ENCODE peak calls at places on chromosomes 5 and 9, in seven cellular contexts. S, N, I, E, Z, W and O are unnamed samples.

GRCh38 chr5:57032151-57032551 is 80.2 kb upstream of the MIER3 start:
- DNase-seq in I (no peak), W (no peak), Z (no peak), N (no peak), E (no peak), S (peak; percentile 25), O (no peak)

GRCh38 chr5:1245901-1246576 is 20.9 kb downstream of the SLC6A18 start:
- DNase-seq in W (no peak), N (no peak), S (no peak), Z (no peak), E (no peak), I (no peak), O (no peak)

GRCh38 chr9:121625590-121625989 is 25.8 kb upstream of the DAB2IP start:
- DNase-seq in Z (no peak), N (no peak), E (no peak), S (no peak), I (no peak), W (no peak), O (no peak)

GRCh38 chr9:91192379-91192775 is 169.3 kb downstream of the AUH start:
- DNase-seq in S (no peak), Z (peak; percentile 60), N (no peak), W (peak; percentile 58), E (no peak), I (peak; percentile 69), O (no peak)

GRCh38 chr5:145858929-145859328 is 13.9 kb downstream of the GRXCR2 start:
- DNase-seq in N (no peak), Z (no peak), W (no peak), E (no peak), S (no peak), I (no peak), O (no peak)

GRCh38 chr9:37210737-37211523 is 90.6 kb downstream of the ZCCHC7 start:
- DNase-seq in N (no peak), S (no peak), I (peak; percentile 23), Z (no peak), E (no peak), W (no peak), O (no peak)

GRCh38 chr9:70165006-70165602 is 93.7 kb upstream of the SMC5 start:
- DNase-seq in N (peak; percentile 59), I (no peak), W (no peak), Z (no peak), E (no peak), S (no peak), O (no peak)

GRCh38 chr9:72733896-72734295 is 212.5 kb downstream of the TMC1 start:
- DNase-seq in Z (no peak), E (no peak), W (no peak), N (no peak), I (peak; percentile 2), S (no peak), O (no peak)

GRCh38 chr5:69074664-69075521 is 18.9 kb upstream of the SLC30A5 start:
- DNase-seq in S (no peak), N (no peak), E (no peak), W (no peak), I (no peak), Z (no peak), O (no peak)

GRCh38 chr9:137046094-137046787 is at the start of gene NPDC1:
- DNase-seq in E (peak; percentile 82), S (peak; percentile 73), W (peak; percentile 80), I (peak; percentile 60), Z (peak; percentile 33), N (peak; percentile 95), O (no peak)

GRCh38 chr5:133309981-133310630 is 258.3 kb downstream of the HSPA4 start:
- DNase-seq in E (no peak), Z (no peak), W (no peak), N (no peak), I (peak; percentile 11), S (no peak), O (no peak)

GRCh38 chr5:96459313-96460109 is 26.5 kb upstream of the PCSK1 start:
- DNase-seq in S (no peak), W (no peak), E (no peak), N (no peak), Z (no peak), I (no peak), O (no peak)

GRCh38 chr9:114002986-114003740 is 74.9 kb downstream of the AMBP start:
- DNase-seq in I (no peak), E (peak; percentile 2), N (no peak), S (no peak), Z (no peak), W (peak; percentile 53), O (peak; percentile 49)

GRCh38 chr9:95446984-95447383 is 69.8 kb downstream of the PTCH1 start:
- DNase-seq in N (no peak), W (no peak), I (no peak), Z (no peak), S (no peak), E (no peak), O (no peak)

GRCh38 chr5:132056610-132057497 is 3.6 kb upstream of the IL3 start:
- DNase-seq in W (peak; percentile 32), I (no peak), N (no peak), Z (no peak), E (no peak), S (no peak), O (peak; percentile 79)

GRCh38 chr5:116524966-116525365 is 49.7 kb downstream of the SEMA6A start:
- DNase-seq in E (no peak), W (no peak), I (no peak), Z (no peak), N (no peak), S (no peak), O (no peak)

GRCh38 chr5:142634375-142635018 is 51.4 kb downstream of the FGF1 start:
- DNase-seq in Z (no peak), N (no peak), S (no peak), I (no peak), E (no peak), W (no peak), O (no peak)
- H3K4me1 ChIP-seq in Z (peaks cover 7% of the 10 kb centered on the region), N (no peaks in the 10 kb centered on the region), S (no peaks in the 10 kb centered on the region), I (no peaks in the 10 kb centered on the region), E (peaks cover 64% of the 10 kb centered on the region), W (peaks cover 28% of the 10 kb centered on the region), O (no peaks in the 10 kb centered on the region)

GRCh38 chr5:81290146-81290545 is 11.2 kb upstream of the ZCCHC9 start:
- DNase-seq in W (no peak), S (no peak), N (no peak), I (peak; percentile 19), Z (no peak), E (no peak), O (no peak)
- H3K9me3 ChIP-seq in W (peaks cover 7% of the 10 kb centered on the region), S (no peaks in the 10 kb centered on the region), N (no peaks in the 10 kb centered on the region), I (no peaks in the 10 kb centered on the region), Z (no peaks in the 10 kb centered on the region), E (peaks cover 44% of the 10 kb centered on the region), O (no peaks in the 10 kb centered on the region)

DNA sequence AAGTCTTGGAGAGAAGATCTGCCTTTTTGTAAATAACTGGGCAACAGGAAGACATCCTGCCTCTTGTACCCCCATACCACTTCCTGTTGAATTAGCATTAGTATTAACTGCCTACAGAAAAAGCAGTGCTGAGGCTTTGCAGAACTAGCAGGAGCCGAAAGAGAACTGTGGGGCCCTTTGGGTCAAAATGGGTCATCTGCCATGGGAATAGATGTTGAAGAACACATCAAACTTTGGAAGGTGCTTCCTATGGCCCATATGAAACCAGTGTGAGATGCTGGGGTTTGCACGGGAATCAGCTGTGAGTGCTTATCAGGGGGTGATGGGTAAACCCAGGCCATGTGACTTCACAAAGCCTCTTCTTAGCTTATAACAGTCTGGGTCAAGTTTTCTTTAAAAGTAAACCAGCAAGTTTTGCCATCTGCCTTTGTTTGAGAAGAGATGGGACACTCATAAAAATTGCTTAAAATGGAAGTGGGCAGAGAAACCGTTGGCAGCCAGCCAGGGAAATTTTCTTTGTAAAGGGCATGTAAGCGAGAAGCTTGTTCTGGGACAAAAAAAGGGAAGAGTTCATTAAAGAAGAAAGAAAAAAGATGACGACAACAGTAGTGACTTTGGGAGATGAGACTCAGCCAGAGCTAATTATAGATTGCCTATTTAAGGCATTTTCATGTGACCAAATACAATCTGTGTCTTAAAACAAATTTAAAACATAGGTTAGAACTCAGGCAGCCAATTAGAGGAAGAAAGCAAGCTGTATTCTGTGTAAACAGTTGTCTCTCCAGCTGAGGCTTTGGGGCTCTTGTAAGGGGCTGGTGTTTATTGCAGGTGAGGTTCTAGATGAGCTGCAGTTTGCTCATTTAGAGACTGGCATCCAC is 4.4 kb downstream of the SLC25A25 start:
- DNase-seq in E (peak; percentile 82), N (no peak), Z (peak; percentile 76), W (peak; percentile 97), S (peak; percentile 63), I (peak; percentile 93), O (no peak)
- H3K4me1 ChIP-seq in E (peaks cover 64% of the 10 kb centered on the region), N (peaks cover 23% of the 10 kb centered on the region), Z (peaks cover 31% of the 10 kb centered on the region), W (peaks cover 53% of the 10 kb centered on the region), S (peaks cover 13% of the 10 kb centered on the region), I (peaks cover 17% of the 10 kb centered on the region), O (peaks cover 64% of the 10 kb centered on the region)

GRCh38 chr5:178740181-178740557 is 9.7 kb upstream of the ZNF354A start:
- DNase-seq in N (no peak), S (no peak), E (no peak), Z (no peak), I (no peak), W (no peak), O (no peak)
- H3K9me3 ChIP-seq in N (no peaks in the 10 kb centered on the region), S (no peaks in the 10 kb centered on the region), E (peaks cover 18% of the 10 kb centered on the region), Z (peaks cover 10% of the 10 kb centered on the region), I (no peaks in the 10 kb centered on the region), W (no peaks in the 10 kb centered on the region), O (no peaks in the 10 kb centered on the region)

GRCh38 chr5:14180437-14180836 is 37.3 kb downstream of the TRIO start:
- DNase-seq in E (no peak), W (no peak), S (no peak), I (no peak), N (no peak), Z (no peak), O (no peak)
- H3K4me1 ChIP-seq in E (peaks cover 61% of the 10 kb centered on the region), W (peaks cover 62% of the 10 kb centered on the region), S (peaks cover 59% of the 10 kb centered on the region), I (peaks cover 48% of the 10 kb centered on the region), N (peaks cover 40% of the 10 kb centered on the region), Z (peaks cover 91% of the 10 kb centered on the region), O (peaks cover 29% of the 10 kb centered on the region)

DNA sequence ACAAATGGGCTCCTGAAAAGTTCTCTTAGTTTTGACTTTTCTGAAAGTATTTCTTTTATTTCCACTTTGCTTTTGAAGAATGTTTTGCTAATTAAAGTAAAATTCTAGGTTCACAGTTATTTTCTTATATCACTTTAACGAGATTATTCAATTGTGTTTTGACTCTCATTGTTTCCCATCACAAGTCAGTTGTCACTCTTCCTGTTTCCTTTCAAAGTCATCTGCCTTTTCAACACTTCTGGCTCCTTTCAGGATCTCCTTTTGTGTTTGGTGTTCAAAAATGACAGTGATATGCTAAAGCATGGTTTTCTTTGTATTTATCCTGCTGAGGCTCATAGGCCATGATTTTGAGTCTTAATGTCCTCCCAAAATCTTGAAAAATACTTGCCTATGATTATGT is 235.4 kb upstream of the TAS2R1 start:
- DNase-seq in Z (no peak), N (no peak), I (no peak), S (no peak), E (no peak), W (no peak), O (no peak)
- H3K9me3 ChIP-seq in Z (peaks cover 24% of the 10 kb centered on the region), N (peaks cover 3% of the 10 kb centered on the region), I (no peaks in the 10 kb centered on the region), S (peaks cover 13% of the 10 kb centered on the region), E (peaks cover 41% of the 10 kb centered on the region), W (no peaks in the 10 kb centered on the region), O (no peaks in the 10 kb centered on the region)